ENCODE peak calls at places on chromosomes 2 and 18, in four cellular contexts. Z is stomach, T is kidney, Q is hepatocyte. U is an unnamed sample.

GRCh38 chr2:47598476-47598875 is 184.5 kb upstream of the MSH6 start:
- DNase-seq in Z (no peak), T (no peak), Q (no peak), U (no peak)

GRCh38 chr18:14104906-14105748 is 27.1 kb downstream of the ZNF519 start:
- DNase-seq in Z (no peak), T (no peak), Q (no peak), U (no peak)

GRCh38 chr18:59458575-59458974 is 99.5 kb upstream of the LMAN1 start:
- DNase-seq in Z (no peak), T (no peak), Q (peak; percentile 22), U (no peak)

GRCh38 chr2:44358498-44358897 is 2.8 kb downstream of the PREPL start:
- DNase-seq in Z (peak; percentile 72), T (no peak), Q (no peak), U (peak; percentile 84)

GRCh38 chr18:78825168-78825567 is 154.4 kb upstream of the SALL3 start:
- DNase-seq in Z (no peak), T (no peak), Q (no peak), U (no peak)

GRCh38 chr2:109419960-109420370 is 193.8 kb downstream of the SEPTIN10 start:
- DNase-seq in Z (no peak), T (peak; percentile 56), Q (no peak), U (no peak)

GRCh38 chr2:148607553-148607952 is 37.0 kb upstream of the EPC2 start:
- DNase-seq in Z (no peak), T (no peak), Q (no peak), U (no peak)

GRCh38 chr2:137938204-137938603 is 26.1 kb upstream of the HNMT start:
- DNase-seq in Z (no peak), T (no peak), Q (no peak), U (no peak)

GRCh38 chr2:183032200-183032794 is 6.0 kb downstream of the NCKAP1 start:
- DNase-seq in Z (no peak), T (no peak), Q (no peak), U (no peak)

GRCh38 chr18:23547806-23548205 is 38.5 kb downstream of the NPC1 start:
- DNase-seq in Z (no peak), T (no peak), Q (peak; percentile 60), U (no peak)

GRCh38 chr2:205216580-205216979 is 465.7 kb upstream of the NRP2 start:
- DNase-seq in Z (no peak), T (no peak), Q (peak; percentile 10), U (no peak)

GRCh38 chr18:23171581-23172156 is 36.4 kb downstream of the CABLES1 start:
- DNase-seq in Z (no peak), T (no peak), Q (no peak), U (no peak)

GRCh38 chr18:61400714-61401113 is 67.5 kb downstream of the CDH20 start:
- DNase-seq in Z (no peak), T (no peak), Q (no peak), U (no peak)

GRCh38 chr2:26612034-26612433 is 29.1 kb downstream of the CIB4 start:
- DNase-seq in Z (no peak), T (no peak), Q (no peak), U (no peak)

GRCh38 chr2:197306024-197306690 is 4.4 kb downstream of the ANKRD44 start:
- DNase-seq in Z (no peak), T (no peak), Q (no peak), U (no peak)

GRCh38 chr2:219436491-219436890 is 1.8 kb downstream of the SPEG start:
- DNase-seq in Z (no peak), T (no peak), Q (no peak), U (no peak)

GRCh38 chr2:237857791-237858190 is 1.6 kb upstream of the RAMP1 start:
- DNase-seq in Z (no peak), T (no peak), Q (no peak), U (no peak)

GRCh38 chr2:233772153-233772552 is 6.0 kb upstream of the MROH2A start:
- DNase-seq in Z (no peak), T (no peak), Q (no peak), U (no peak)

GRCh38 chr2:219273887-219274391 is 5.2 kb upstream of the DNAJB2 start:
- DNase-seq in Z (no peak), T (peak; percentile 84), Q (no peak), U (no peak)

GRCh38 chr2:38178142-38178541 is 102.2 kb upstream of the CYP1B1 start:
- DNase-seq in Z (no peak), T (no peak), Q (peak; percentile 37), U (peak; percentile 14)

GRCh38 chr2:105593221-105593967 is 151.3 kb upstream of the NCK2 start:
- DNase-seq in Z (no peak), T (no peak), Q (no peak), U (no peak)

GRCh38 chr18:2325933-2326332 is 245.4 kb downstream of the METTL4 start:
- DNase-seq in Z (no peak), T (no peak), Q (no peak), U (no peak)

GRCh38 chr2:212919238-212919637 is 232.2 kb downstream of the IKZF2 start:
- DNase-seq in Z (no peak), T (no peak), Q (peak; percentile 33), U (no peak)

GRCh38 chr2:227325824-227326195 is 759 bp downstream of the MFF start:
- DNase-seq in Z (peak; percentile 52), T (peak; percentile 73), Q (peak; percentile 52), U (peak; percentile 46)

GRCh38 chr2:189151897-189152296 is 27.7 kb downstream of the COL5A2 start:
- DNase-seq in Z (no peak), T (no peak), Q (no peak), U (no peak)

DNA sequence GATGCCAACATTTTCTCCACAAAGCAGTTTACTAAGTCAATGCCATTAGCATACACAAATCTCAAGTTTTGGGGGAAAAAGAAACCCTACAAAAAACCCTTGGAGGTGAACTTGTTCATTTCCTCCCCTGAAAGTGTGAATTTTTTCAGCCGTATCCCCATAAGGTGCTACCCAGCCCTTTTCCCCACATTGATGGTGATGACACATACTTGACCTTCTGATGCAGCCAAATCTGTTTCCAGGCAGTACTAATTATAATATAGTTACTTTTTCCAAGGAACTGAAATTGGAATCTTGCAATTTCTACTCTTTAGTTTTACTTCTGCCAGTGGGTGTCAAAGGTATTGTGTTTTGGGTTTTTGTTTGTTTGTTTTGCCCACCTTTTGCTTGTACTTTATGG is 474.5 kb downstream of the TGIF1 start:
- DNase-seq in Z (no peak), T (no peak), Q (no peak), U (no peak)
- H3K4me1 ChIP-seq in Z (no peaks in the 10 kb centered on the region), T (no peaks in the 10 kb centered on the region), Q (no peaks in the 10 kb centered on the region), U (no peaks in the 10 kb centered on the region)

DNA sequence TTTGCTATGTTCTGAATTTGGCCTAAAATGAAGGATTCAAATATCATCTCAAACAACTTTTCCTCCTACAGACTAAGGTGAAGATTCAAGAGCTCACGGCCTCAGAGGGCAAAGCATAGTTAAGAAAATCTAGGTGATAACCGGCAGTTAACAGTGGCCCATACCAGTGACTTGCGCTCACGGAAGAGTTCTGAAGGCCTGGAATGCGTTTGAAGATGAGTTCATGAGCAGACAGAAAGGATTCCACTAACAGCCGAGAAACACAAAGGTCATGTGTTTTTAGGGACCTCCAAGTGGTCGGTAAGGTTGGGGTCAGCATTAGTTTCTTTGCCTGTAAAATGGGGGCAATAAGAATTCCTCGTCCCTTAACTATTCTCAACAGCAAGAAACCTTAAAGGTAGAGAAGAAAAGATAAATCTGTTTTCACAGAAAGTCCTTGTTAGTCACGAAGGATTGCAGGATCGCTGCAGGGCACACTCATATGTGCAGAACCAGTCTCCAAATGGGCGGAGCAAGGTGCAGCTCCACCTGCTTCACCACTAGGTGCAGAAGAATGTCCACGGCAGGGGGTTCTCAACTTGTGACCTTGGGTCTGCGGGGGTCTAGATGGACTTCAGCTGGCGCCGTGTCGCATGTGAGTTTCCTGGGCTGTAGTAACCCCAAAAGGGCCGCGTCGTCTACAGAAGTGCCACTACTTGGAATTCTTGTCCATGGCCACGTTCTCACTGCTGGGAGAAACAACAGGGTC is 708 bp upstream of the RPIA start:
- DNase-seq in Z (peak; percentile 53), T (peak; percentile 77), Q (peak; percentile 64), U (peak; percentile 66)
- TF ChIP-seq CTCF in Z (no peak), T (peak; percentile 26), Q (no peak), U (no peak)

GRCh38 chr2:42871372-42871771 is 79.0 kb upstream of the HAAO start:
- DNase-seq in Z (no peak), T (no peak), Q (no peak), U (no peak)
- H3K4me1 ChIP-seq in Z (peaks cover 16% of the 10 kb centered on the region), T (peaks cover 23% of the 10 kb centered on the region), Q (peaks cover 6% of the 10 kb centered on the region), U (no peaks in the 10 kb centered on the region)

GRCh38 chr18:76451475-76452331 is 43.3 kb downstream of the ZNF516 start:
- DNase-seq in Z (no peak), T (no peak), Q (no peak), U (peak; percentile 2)
- TF ChIP-seq CTCF in Z (no peak), T (no peak), Q (no peak), U (no peak)

GRCh38 chr2:101766871-101767739 is 69.6 kb downstream of the MAP4K4 start:
- DNase-seq in Z (no peak), T (no peak), Q (no peak), U (no peak)
- H3K4me1 ChIP-seq in Z (peaks cover 62% of the 10 kb centered on the region), T (peaks cover 5% of the 10 kb centered on the region), Q (peaks cover 69% of the 10 kb centered on the region), U (peaks cover 40% of the 10 kb centered on the region)

GRCh38 chr2:40844353-40845277 is 392.7 kb upstream of the SLC8A1 start:
- DNase-seq in Z (no peak), T (no peak), Q (peak; percentile 45), U (peak; percentile 39)
- TF ChIP-seq CTCF in Z (no peak), T (no peak), Q (no peak), U (peak; percentile 9)

DNA sequence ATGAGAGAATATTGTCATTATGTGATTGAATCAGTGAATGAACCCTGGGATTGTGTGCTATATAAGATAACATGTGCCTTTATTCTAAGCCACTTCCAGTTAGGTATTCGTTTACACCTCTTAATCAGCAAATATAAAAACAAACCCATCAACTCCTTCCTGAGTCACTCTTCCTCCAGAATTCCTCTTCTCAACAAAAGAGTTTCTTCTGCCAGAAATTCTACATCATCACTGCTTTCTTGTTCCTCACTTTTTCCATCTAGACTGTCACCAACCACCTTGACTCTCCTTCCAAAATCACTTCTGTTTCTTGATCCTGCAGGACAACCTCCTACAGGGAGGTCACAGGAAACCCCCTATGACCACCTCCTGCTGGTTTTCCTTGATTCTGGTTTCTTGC is 261.4 kb downstream of the CYP26B1 start:
- DNase-seq in Z (no peak), T (no peak), Q (no peak), U (no peak)
- H3K4me1 ChIP-seq in Z (peaks cover 4% of the 10 kb centered on the region), T (no peaks in the 10 kb centered on the region), Q (peaks cover 9% of the 10 kb centered on the region), U (peaks cover 13% of the 10 kb centered on the region)

GRCh38 chr2:80527119-80527518 is 222.6 kb upstream of the LRRTM1 start:
- DNase-seq in Z (no peak), T (no peak), Q (no peak), U (no peak)
- TF ChIP-seq CTCF in Z (no peak), T (no peak), Q (no peak), U (no peak)

GRCh38 chr2:74418312-74418711 is 3.1 kb downstream of the C2orf81 start:
- DNase-seq in Z (no peak), T (peak; percentile 73), Q (no peak), U (no peak)
- H3K4me1 ChIP-seq in Z (peaks cover 46% of the 10 kb centered on the region), T (peaks cover 1% of the 10 kb centered on the region), Q (peaks cover 4% of the 10 kb centered on the region), U (peaks cover 35% of the 10 kb centered on the region)

GRCh38 chr2:71068218-71069035 is at the start of gene NAGK:
- DNase-seq in Z (peak; percentile 97), T (peak; percentile 99), Q (peak; percentile 98), U (peak; percentile 97)
- TF ChIP-seq CTCF in Z (no peak), T (peak; percentile 2), Q (no peak), U (no peak)

U was measured in body of pancreas.